ENCODE peak calls at places on chromosomes 2 and 18, in ten cellular contexts. I is H9, M is AG04450, E is prostate gland, X is K562, A is ascending aorta, F is colonic mucosa, L is neuronal stem cell, U is caudate nucleus, S is GM12878. B is an unnamed sample.

GRCh38 chr2:72999729-73000725 is 71.5 kb downstream of the SFXN5 start:
- DNase-seq in M (no peak), L (no peak), A (no peak), X (no peak), I (peak), E (no peak), S (no peak), F (no peak), U (no peak), B (peak)

GRCh38 chr2:233919938-233920337 is 2.8 kb downstream of the TRPM8 start:
- DNase-seq in A (no peak), F (no peak), L (no peak), S (no peak), I (no peak), X (no peak), U (no peak), E (no peak), M (no peak), B (no peak)

GRCh38 chr2:194343167-194343566 is 1313.9 kb upstream of the SLC39A10 start:
- DNase-seq in L (no peak), E (no peak), S (no peak), A (no peak), M (no peak), I (no peak), X (no peak), U (no peak), F (no peak), B (no peak)

GRCh38 chr2:26054598-26055348 is 20.9 kb downstream of the RAB10 start:
- DNase-seq in S (no peak), M (no peak), I (no peak), E (no peak), X (no peak), A (no peak), U (no peak), L (no peak), F (no peak), B (no peak)

GRCh38 chr18:45775241-45775676 is 50.2 kb upstream of the SIGLEC15 start:
- DNase-seq in M (no peak), A (no peak), U (peak), E (no peak), L (no peak), F (peak), I (peak), X (peak), S (no peak), B (peak)

GRCh38 chr18:79817607-79817998 is 19.9 kb downstream of the KCNG2 start:
- DNase-seq in F (no peak), U (no peak), L (no peak), A (no peak), S (no peak), M (no peak), E (no peak), I (no peak), X (no peak), B (no peak)

GRCh38 chr2:86833315-86833714 is 28.4 kb downstream of the CD8B start:
- DNase-seq in S (no peak), L (no peak), X (no peak), E (no peak), M (no peak), A (no peak), U (no peak), F (no peak), I (no peak), B (no peak)

GRCh38 chr2:229553091-229553490 is 161.3 kb downstream of the DNER start:
- DNase-seq in X (no peak), L (no peak), M (no peak), E (no peak), I (no peak), S (no peak), A (no peak), F (no peak), U (no peak), B (no peak)

GRCh38 chr2:173008786-173009185 is 66.9 kb upstream of the MAP3K20 start:
- DNase-seq in A (no peak), M (no peak), E (no peak), U (no peak), X (no peak), F (no peak), L (no peak), I (no peak), S (no peak), B (no peak)

GRCh38 chr2:188725981-188726380 is 248.2 kb upstream of the COL3A1 start:
- DNase-seq in U (no peak), S (no peak), M (no peak), I (no peak), F (no peak), A (no peak), L (no peak), X (no peak), E (no peak), B (no peak)

GRCh38 chr2:182716665-182716990 is 571 bp downstream of the DNAJC10 start:
- DNase-seq in S (no peak), X (peak), I (no peak), A (no peak), U (no peak), M (no peak), F (peak), E (peak), L (no peak), B (no peak)

GRCh38 chr2:134718956-134719814 is at the start of gene TMEM163:
- DNase-seq in A (no peak), F (no peak), S (no peak), I (peak), X (peak), L (peak), M (no peak), U (no peak), E (no peak), B (no peak)

GRCh38 chr2:8583400-8584173 is 98.3 kb upstream of the ID2 start:
- DNase-seq in S (peak), L (peak), E (peak), M (no peak), I (peak), A (peak), U (peak), X (peak), F (peak), B (peak)

GRCh38 chr2:33370886-33371285 is 105.6 kb upstream of the RASGRP3 start:
- DNase-seq in E (no peak), S (no peak), A (no peak), X (no peak), L (no peak), U (no peak), M (no peak), I (no peak), F (no peak), B (no peak)

GRCh38 chr2:33371304-33372090 is 105.0 kb upstream of the RASGRP3 start:
- DNase-seq in L (no peak), M (no peak), A (no peak), E (no peak), U (no peak), S (no peak), I (no peak), X (no peak), F (no peak), B (no peak)

GRCh38 chr2:33375054-33375453 is 101.4 kb upstream of the RASGRP3 start:
- DNase-seq in X (no peak), I (no peak), A (no peak), M (no peak), E (no peak), U (no peak), F (no peak), L (no peak), S (no peak), B (no peak)

GRCh38 chr2:33373986-33374385 is 102.5 kb upstream of the RASGRP3 start:
- DNase-seq in U (no peak), F (no peak), S (no peak), L (no peak), M (no peak), E (no peak), I (no peak), X (no peak), A (no peak), B (no peak)

DNA sequence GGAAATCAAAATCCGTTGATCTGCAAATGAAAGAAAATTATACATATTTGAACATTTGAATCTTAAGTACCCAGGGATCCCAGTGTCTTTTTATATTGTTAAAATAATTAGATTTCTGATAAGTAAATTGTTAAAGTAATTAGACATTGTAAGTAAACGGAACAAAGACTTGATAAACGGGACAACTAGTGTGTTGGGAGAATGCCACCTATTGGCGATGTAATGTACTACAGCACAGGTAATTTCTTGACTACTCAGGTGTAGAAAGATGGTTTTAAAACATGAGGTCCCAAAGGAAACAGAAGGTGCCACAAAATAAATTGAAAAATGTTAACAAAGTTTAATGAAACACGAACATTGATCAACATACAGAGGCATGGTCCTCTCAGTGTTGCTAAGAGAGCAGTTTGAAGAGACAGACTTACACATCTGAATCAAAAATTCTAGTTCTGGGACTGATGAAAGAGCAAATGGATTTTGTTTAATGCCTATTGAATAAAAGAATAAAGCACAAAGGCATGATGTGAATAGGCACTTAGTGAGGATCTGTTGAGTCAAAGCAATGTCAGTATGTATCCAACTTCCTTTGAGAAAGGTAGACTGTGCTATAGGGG is 103.4 kb upstream of the RASGRP3 start:
- DNase-seq in U (no peak), F (peak), X (peak), M (no peak), A (no peak), E (peak), I (no peak), S (peak), L (peak), B (no peak)
- H3K27ac ChIP-seq in U (no peak), F (no peak), X (no peak), M (no peak), A (peak), E (no peak), I (no peak), S (no peak), L (no peak), B (no peak)

GRCh38 chr2:226693521-226693920 is 106.1 kb downstream of the IRS1 start:
- DNase-seq in X (no peak), E (no peak), M (no peak), U (no peak), F (no peak), S (no peak), L (no peak), A (no peak), I (no peak), B (no peak)
- H3K27ac ChIP-seq in X (no peak), E (no peak), M (no peak), U (no peak), F (no peak), S (no peak), L (no peak), A (no peak), I (no peak), B (no peak)

DNA sequence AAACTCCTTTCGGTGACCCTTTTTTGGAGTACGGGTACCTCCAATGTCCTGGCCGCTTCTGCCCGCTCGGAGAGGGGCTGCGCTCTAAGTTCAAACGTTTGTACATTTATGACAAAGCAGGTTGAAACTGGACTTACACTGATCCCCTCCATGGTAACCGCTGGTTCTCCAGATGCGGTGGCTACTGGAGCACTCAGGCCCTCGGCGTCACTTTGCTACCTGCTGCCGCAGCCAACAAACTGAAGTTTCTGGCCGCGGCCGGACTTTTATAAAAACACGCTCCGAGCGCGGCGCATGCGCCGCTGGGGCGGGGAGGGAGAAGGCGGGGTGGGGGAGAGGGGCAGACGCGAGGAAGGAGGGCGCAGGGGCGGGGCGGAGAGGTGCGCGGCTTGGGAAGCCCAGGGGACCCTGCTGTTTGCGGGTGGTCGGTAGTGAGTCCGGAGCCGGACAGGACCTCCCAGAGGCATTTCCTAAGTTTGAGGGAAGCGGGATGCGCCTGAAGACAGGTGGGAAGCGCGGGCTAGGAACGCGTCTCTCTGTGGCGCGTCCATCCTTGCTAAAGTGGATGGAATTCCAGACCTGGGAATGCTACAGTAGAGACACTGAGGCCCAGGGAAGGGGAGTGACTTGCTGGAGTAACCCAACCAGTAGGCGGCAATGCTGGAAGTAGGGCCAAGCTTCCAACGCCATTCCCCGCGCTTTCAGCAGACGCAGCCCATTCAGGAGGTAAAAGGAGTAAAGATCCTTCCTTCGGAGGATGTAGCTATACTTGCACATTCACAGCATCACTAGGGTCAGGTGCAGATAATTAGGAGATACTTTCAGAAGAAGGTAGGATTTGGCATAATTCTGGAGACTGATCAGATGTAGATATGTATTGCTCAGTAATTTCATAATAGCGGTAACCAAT is at the start of gene CXCR4:
- DNase-seq in U (peak), X (peak), E (peak), I (peak), M (no peak), F (peak), S (no peak), A (peak), L (peak), B (peak)
- H3K27ac ChIP-seq in U (no peak), X (no peak), E (peak), I (no peak), M (no peak), F (peak), S (peak), A (peak), L (peak), B (no peak)

DNA sequence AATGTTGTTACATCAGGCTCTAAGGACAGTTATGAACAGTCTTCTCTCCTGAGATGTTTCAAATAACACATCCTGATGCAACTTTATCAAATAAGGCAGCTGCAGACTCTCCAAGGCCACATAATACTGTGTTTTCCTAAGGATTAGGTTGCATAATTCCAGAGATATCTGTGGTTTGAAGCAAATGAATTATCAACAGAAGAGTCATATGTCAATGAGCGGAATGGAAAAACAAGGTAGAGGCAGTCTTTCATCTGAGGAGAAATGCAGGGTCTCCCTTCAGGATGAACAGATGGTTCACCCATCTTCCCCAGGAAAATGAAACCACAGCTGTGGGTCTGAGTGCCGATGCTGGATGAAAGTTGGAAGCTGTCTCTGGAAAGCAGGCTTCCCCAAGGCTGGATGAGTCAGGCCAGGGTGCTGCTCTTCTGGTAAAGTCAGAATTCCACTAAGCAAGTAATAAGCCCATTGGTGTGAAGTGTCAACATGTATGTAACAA is 22.2 kb downstream of the LYG1 start:
- DNase-seq in L (no peak), E (no peak), M (peak), A (no peak), F (no peak), I (no peak), X (no peak), S (no peak), U (no peak), B (no peak)
- H3K27ac ChIP-seq in L (no peak), E (no peak), M (peak), A (no peak), F (no peak), I (no peak), X (no peak), S (no peak), U (no peak), B (no peak)

GRCh38 chr2:237361194-237361986 is 52.6 kb downstream of the COL6A3 start:
- DNase-seq in L (no peak), S (no peak), I (no peak), U (no peak), M (no peak), X (no peak), F (no peak), A (no peak), E (no peak), B (no peak)
- H3K27ac ChIP-seq in L (no peak), S (no peak), I (no peak), U (no peak), M (peak), X (no peak), F (no peak), A (no peak), E (peak), B (peak)

DNA sequence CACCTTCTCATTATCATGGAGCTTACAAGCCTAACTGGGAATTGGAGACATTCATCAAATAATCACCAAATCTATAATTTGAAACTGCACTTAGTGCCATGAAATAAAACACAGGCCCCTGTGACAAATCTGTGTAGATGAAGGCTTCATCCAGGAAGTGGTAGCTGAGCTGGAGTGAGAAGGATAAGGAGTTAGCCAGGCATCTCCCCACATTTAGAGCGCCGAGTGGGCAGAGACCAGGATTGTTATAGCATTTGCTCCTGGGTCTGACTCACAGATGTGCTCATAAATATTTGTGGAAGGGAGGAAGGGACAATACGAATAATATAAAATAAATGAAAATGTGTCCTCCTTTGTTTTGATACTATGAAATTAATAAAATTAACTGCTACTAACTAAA is 2.5 kb upstream of the MAT2A start:
- DNase-seq in S (no peak), I (no peak), M (no peak), U (no peak), L (no peak), F (no peak), E (no peak), A (no peak), X (no peak), B (no peak)
- H3K27ac ChIP-seq in S (no peak), I (no peak), M (no peak), U (peak), L (no peak), F (peak), E (peak), A (peak), X (no peak), B (no peak)

DNA sequence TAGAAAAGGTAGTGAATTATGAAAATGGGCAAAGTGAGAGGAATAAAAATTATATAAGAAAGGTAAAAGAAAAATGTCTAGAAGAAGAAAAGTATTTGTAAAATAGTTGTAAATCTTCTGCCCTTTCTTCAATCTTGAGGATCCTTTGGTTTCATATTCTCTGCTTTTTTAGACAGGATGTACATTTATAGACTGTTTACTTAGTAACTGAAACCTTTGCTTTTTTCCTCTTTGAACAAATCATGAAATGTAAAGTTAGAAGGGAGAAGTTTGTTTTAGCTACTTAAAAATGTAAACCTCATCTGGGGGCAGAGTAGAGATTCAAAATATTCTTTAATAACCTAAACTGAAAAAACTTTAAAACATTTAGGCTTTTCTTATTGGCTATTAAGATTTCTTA is 150.4 kb upstream of the ITGA4 start:
- DNase-seq in U (no peak), A (no peak), S (no peak), L (no peak), F (no peak), I (no peak), M (no peak), E (no peak), X (no peak), B (no peak)
- H3K27ac ChIP-seq in U (no peak), A (peak), S (peak), L (no peak), F (peak), I (no peak), M (no peak), E (no peak), X (no peak), B (no peak)